ENCODE peak calls at places on chromosomes 5 and 9, in four cellular contexts. V, W, K and T are unnamed samples.

GRCh38 chr5:78648359-78649219 is at the start of gene LHFPL2:
- DNase-seq in V (peak; percentile 77), W (peak; percentile 95), K (peak; percentile 50), T (peak; percentile 63)

GRCh38 chr9:134496413-134497282 is 145.0 kb upstream of the COL5A1 start:
- DNase-seq in V (no peak), W (no peak), K (no peak), T (no peak)

GRCh38 chr9:136336156-136336860 is 9.0 kb downstream of the GPSM1 start:
- DNase-seq in V (no peak), W (no peak), K (no peak), T (no peak)

GRCh38 chr9:126661521-126662251 is 48.0 kb downstream of the LMX1B start:
- DNase-seq in V (no peak), W (no peak), K (no peak), T (no peak)

GRCh38 chr9:110153431-110153830 is 54.5 kb downstream of the C9orf152 start:
- DNase-seq in V (no peak), W (no peak), K (no peak), T (no peak)

GRCh38 chr9:79955300-79955699 is 383.5 kb downstream of the TLE4 start:
- DNase-seq in V (no peak), W (no peak), K (no peak), T (no peak)

GRCh38 chr9:109255394-109255793 is 65.5 kb downstream of the EPB41L4B start:
- DNase-seq in V (no peak), W (no peak), K (no peak), T (no peak)

GRCh38 chr5:87825583-87825982 is 412.9 kb upstream of the CCNH start:
- DNase-seq in V (no peak), W (peak; percentile 37), K (no peak), T (no peak)

GRCh38 chr5:175772747-175773533 is 98.4 kb upstream of the CPLX2 start:
- DNase-seq in V (no peak), W (no peak), K (no peak), T (no peak)

GRCh38 chr5:150142800-150143724 is 12.6 kb downstream of the PDGFRB start:
- DNase-seq in V (no peak), W (peak; percentile 68), K (no peak), T (peak; percentile 62)

GRCh38 chr9:125659954-125660353 is 47.1 kb downstream of the MAPKAP1 start:
- DNase-seq in V (no peak), W (no peak), K (no peak), T (no peak)

GRCh38 chr5:93164690-93165089 is 416.3 kb downstream of the NR2F1-AS1 start:
- DNase-seq in V (no peak), W (peak; percentile 28), K (no peak), T (no peak)

GRCh38 chr5:39547548-39548154 is 122.9 kb upstream of the DAB2 start:
- DNase-seq in V (no peak), W (peak; percentile 14), K (peak; percentile 39), T (no peak)

GRCh38 chr5:7759951-7760580 is 90.9 kb downstream of the CFAP90 start:
- DNase-seq in V (no peak), W (no peak), K (no peak), T (no peak)

GRCh38 chr5:54580997-54581741 is 63.6 kb downstream of the SNX18 start:
- DNase-seq in V (no peak), W (no peak), K (no peak), T (no peak)

GRCh38 chr5:57249251-57249874 is 75.5 kb downstream of the GPBP1 start:
- DNase-seq in V (no peak), W (no peak), K (no peak), T (no peak)

GRCh38 chr5:81854485-81854884 is 103.6 kb upstream of the SSBP2 start:
- DNase-seq in V (no peak), W (no peak), K (no peak), T (no peak)

GRCh38 chr5:57171818-57172465 is 1.9 kb upstream of the GPBP1 start:
- DNase-seq in V (peak; percentile 37), W (no peak), K (no peak), T (no peak)

GRCh38 chr9:35357116-35357515 is 132.8 kb upstream of the RUSC2 start:
- DNase-seq in V (no peak), W (no peak), K (no peak), T (no peak)

GRCh38 chr5:73095564-73096238 is 24.7 kb upstream of the TMEM171 start:
- DNase-seq in V (no peak), W (no peak), K (no peak), T (no peak)

GRCh38 chr9:97710356-97711222 is 13.4 kb upstream of the XPA start:
- DNase-seq in V (peak; percentile 51), W (peak; percentile 79), K (peak; percentile 40), T (no peak)

GRCh38 chr5:38556115-38556598 is 289 bp downstream of the LIFR start:
- DNase-seq in V (no peak), W (no peak), K (no peak), T (no peak)

GRCh38 chr9:19481971-19482404 is 73.2 kb downstream of the ACER2 start:
- DNase-seq in V (no peak), W (no peak), K (no peak), T (no peak)

GRCh38 chr9:105054488-105054887 is 126.5 kb upstream of the ABCA1 start:
- DNase-seq in V (no peak), W (no peak), K (no peak), T (no peak)

GRCh38 chr9:137150485-137151060 is 11.6 kb downstream of the GRIN1 start:
- DNase-seq in V (peak; percentile 67), W (no peak), K (no peak), T (no peak)

DNA sequence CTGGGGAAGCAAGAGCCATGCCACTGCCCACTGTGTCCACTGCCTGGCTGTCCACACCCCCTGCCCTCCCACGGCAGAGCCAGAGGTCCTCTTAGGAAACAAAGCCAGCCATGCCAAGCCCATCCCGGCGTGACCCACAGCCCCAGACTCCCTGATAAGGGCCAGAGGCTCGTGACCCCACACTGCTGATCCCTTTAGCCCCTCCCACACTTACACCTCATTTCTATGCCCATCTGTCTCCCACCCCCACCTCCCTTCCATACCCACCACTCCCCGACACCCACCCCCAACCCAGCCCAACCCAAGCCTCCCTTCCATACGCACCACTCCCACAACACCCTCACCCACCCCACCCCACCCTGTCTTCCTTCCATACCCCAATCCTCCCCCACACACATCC is 17.3 kb downstream of the PTGES start:
- DNase-seq in V (no peak), W (no peak), K (no peak), T (no peak)
- TF ChIP-seq POLR2AphosphoS5 in V (no peak), W (no peak), K (no peak), T (no peak)

GRCh38 chr5:166428264-166428663 is 1863.2 kb upstream of the WWC1 start:
- DNase-seq in V (no peak), W (no peak), K (no peak), T (no peak)
- H3K9me3 ChIP-seq in V (peaks cover 6% of the 10 kb centered on the region), W (no peaks in the 10 kb centered on the region), K (no peaks in the 10 kb centered on the region), T (no peaks in the 10 kb centered on the region)

DNA sequence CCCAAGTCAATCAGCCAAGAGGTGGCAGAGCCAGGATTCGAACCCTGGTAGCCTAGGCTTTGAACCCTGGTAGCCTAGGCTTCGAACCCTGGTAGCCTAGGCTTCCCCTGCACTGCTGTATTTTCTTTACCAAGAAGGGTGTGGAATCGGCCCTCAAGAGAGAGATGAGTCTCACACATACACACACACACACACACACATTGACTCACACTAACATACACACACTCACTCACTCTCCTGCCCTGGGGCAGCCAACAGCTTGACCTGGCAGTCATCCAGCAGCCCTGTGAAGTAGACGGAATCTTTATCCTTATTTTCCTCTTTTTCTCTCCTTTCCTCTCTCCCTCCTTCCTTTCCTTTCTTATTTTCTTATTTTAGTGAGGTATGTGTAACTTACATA is 55.4 kb upstream of the RPL26L1 start:
- DNase-seq in V (peak; percentile 83), W (peak; percentile 39), K (peak; percentile 68), T (peak; percentile 86)
- TF ChIP-seq POLR2AphosphoS5 in V (peak; percentile 29), W (peak; percentile 33), K (no peak), T (peak; percentile 45)

GRCh38 chr5:164735334-164735733 is 1229.9 kb downstream of the MAT2B start:
- DNase-seq in V (no peak), W (no peak), K (no peak), T (no peak)
- H3K9me3 ChIP-seq in V (no peaks in the 10 kb centered on the region), W (no peaks in the 10 kb centered on the region), K (no peaks in the 10 kb centered on the region), T (no peaks in the 10 kb centered on the region)

DNA sequence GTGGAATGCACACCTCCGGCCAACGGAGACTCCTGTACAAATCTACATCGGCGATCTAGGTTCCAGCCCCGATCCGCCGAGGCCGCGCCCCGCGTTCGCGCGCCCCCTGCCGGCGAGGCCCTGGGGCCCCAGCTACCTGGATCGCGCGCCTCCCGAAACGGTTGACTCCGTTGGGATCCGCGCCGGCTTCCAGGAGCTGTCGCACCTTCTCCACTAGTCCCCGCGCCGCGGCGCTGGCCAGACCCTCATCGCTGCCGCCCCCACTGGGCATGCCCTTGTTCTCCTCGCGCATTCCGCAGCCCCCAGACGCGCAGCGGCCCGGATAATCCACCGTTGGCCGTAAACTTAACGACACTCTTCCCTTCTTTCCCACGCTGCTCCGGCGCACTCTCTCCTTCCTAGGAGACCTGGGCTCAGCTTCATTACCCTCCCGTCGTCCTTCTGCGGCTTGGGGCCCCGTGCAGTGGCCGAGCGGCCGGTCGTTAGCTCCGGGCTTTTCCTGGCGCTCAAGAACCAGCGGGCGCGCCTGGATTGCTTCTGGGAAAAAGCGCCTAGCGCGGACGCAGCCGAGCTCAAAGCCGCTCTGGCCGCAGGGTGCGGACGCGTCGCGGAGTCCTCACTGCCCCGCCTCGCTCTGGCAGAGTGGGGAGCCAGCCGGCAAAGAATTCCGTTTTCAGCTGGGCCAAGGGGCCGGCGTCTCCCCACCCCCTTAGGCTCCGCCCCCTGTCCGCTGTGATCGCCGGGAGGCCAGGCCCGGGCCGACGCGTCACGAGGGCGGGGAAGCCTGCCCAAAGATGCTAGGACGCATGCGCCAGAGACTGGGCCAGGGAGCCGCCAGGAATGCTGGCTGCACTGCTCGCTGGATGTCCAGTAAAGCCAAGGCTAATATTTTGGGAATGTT is at the start of gene CDKN2B:
- DNase-seq in V (peak; percentile 96), W (peak; percentile 97), K (peak; percentile 94), T (peak; percentile 90)
- TF ChIP-seq POLR2AphosphoS5 in V (peak; percentile 92), W (peak; percentile 68), K (peak; percentile 98), T (peak; percentile 67)